ENCODE peak calls at places on chromosome 22, in four cellular contexts. Q is K562, D is GM12891, M is GM12878. T is an unnamed sample.

GRCh38 chr22:24685804-24686203 is 82.8 kb downstream of the GGT1 start:
- DNase-seq in Q (no peak), D (no peak), M (no peak), T (no peak)

GRCh38 chr22:42459273-42460040 is 27.3 kb upstream of the NFAM1 start:
- DNase-seq in Q (peak), D (no peak), M (no peak), T (no peak)

GRCh38 chr22:46422896-46423295 is 87.4 kb downstream of the TRMU start:
- DNase-seq in Q (no peak), D (no peak), M (no peak), T (no peak)

GRCh38 chr22:43400449-43400848 is 11.4 kb upstream of the MPPED1 start:
- DNase-seq in Q (no peak), D (no peak), M (no peak), T (no peak)

GRCh38 chr22:27576815-27577564 is 224.6 kb downstream of the MN1 start:
- DNase-seq in Q (no peak), D (no peak), M (no peak), T (no peak)

GRCh38 chr22:32612834-32613233 is 138.2 kb downstream of the FBXO7 start:
- DNase-seq in Q (no peak), D (no peak), M (no peak), T (peak)

GRCh38 chr22:24789516-24789915 is 15.0 kb upstream of the PIWIL3 start:
- DNase-seq in Q (no peak), D (no peak), M (no peak), T (no peak)

GRCh38 chr22:42964994-42965699 is 49.8 kb downstream of the PACSIN2 start:
- DNase-seq in Q (no peak), D (no peak), M (no peak), T (no peak)

GRCh38 chr22:35307892-35308291 is 8.2 kb downstream of the TOM1 start:
- DNase-seq in Q (no peak), D (no peak), M (no peak), T (no peak)

GRCh38 chr22:46148885-46149492 is 1.3 kb upstream of the PPARA start:
- DNase-seq in Q (no peak), D (no peak), M (no peak), T (no peak)

GRCh38 chr22:27985323-27986275 is 66.5 kb upstream of the PITPNB start:
- DNase-seq in Q (no peak), D (no peak), M (no peak), T (no peak)

GRCh38 chr22:23246982-23247766 is 66.9 kb downstream of the BCR start:
- DNase-seq in Q (peak), D (no peak), M (no peak), T (no peak)

GRCh38 chr22:46564084-46564714 is 26.8 kb upstream of the CELSR1 start:
- DNase-seq in Q (no peak), D (no peak), M (no peak), T (no peak)

GRCh38 chr22:27629908-27630733 is 171.4 kb downstream of the MN1 start:
- DNase-seq in Q (no peak), D (no peak), M (no peak), T (no peak)

GRCh38 chr22:44088976-44089570 is 65.0 kb downstream of the PARVB start:
- DNase-seq in Q (no peak), D (no peak), M (no peak), T (no peak)

GRCh38 chr22:25903294-25903693 is 161.3 kb downstream of the MYO18B start:
- DNase-seq in Q (peak), D (no peak), M (no peak), T (no peak)

GRCh38 chr22:19051381-19051780 is 70.8 kb downstream of the DGCR2 start:
- DNase-seq in Q (no peak), D (no peak), M (no peak), T (no peak)

GRCh38 chr22:35914665-35915476 is 113.8 kb downstream of the RBFOX2 start:
- DNase-seq in Q (peak), D (no peak), M (no peak), T (no peak)

GRCh38 chr22:22703715-22704114 is 59.3 kb downstream of the GGTLC2 start:
- DNase-seq in Q (no peak), D (no peak), M (no peak), T (no peak)

GRCh38 chr22:41288245-41288946 is 2.4 kb upstream of the RANGAP1 start:
- DNase-seq in Q (no peak), D (no peak), M (no peak), T (no peak)

GRCh38 chr22:31943206-31943975 is 944 bp upstream of the YWHAH start:
- DNase-seq in Q (no peak), D (no peak), M (no peak), T (no peak)

GRCh38 chr22:41542224-41542623 is 2.0 kb downstream of the POLR3H start:
- DNase-seq in Q (no peak), D (no peak), M (no peak), T (no peak)

GRCh38 chr22:50612715-50613221 is 12.2 kb downstream of the MAPK8IP2 start:
- DNase-seq in Q (peak), D (no peak), M (no peak), T (no peak)

GRCh38 chr22:20526628-20527355 is 19.4 kb downstream of the MED15 start:
- DNase-seq in Q (no peak), D (no peak), M (no peak), T (no peak)

GRCh38 chr22:27124336-27125023 is 467.1 kb downstream of the MIAT start:
- DNase-seq in Q (no peak), D (no peak), M (no peak), T (peak)

GRCh38 chr22:46072981-46073682 is 77.2 kb upstream of the PPARA start:
- DNase-seq in Q (no peak), D (no peak), M (no peak), T (no peak)

GRCh38 chr22:35708453-35708852 is 9.2 kb upstream of the APOL5 start:
- DNase-seq in Q (no peak), D (no peak), M (no peak), T (no peak)

GRCh38 chr22:18156878-18157713 is 7.1 kb downstream of the USP18 start:
- DNase-seq in Q (peak), D (no peak), M (no peak), T (peak)

GRCh38 chr22:26589367-26589844 is 526 bp downstream of the TPST2 start:
- DNase-seq in Q (no peak), D (peak), M (no peak), T (no peak)

GRCh38 chr22:47281126-47282106 is 519.0 kb downstream of the TBC1D22A start:
- DNase-seq in Q (no peak), D (no peak), M (no peak), T (no peak)

GRCh38 chr22:29642694-29643093 is 39.3 kb downstream of the NF2 start:
- DNase-seq in Q (no peak), D (no peak), M (no peak), T (no peak)

GRCh38 chr22:37635157-37635556 is 4.3 kb upstream of the SH3BP1 start:
- DNase-seq in Q (no peak), D (no peak), M (no peak), T (no peak)

GRCh38 chr22:46150615-46151423 is 493 bp downstream of the PPARA start:
- DNase-seq in Q (peak), D (peak), M (no peak), T (no peak)

GRCh38 chr22:32665676-32666075 is 135.8 kb upstream of the TIMP3 start:
- DNase-seq in Q (no peak), D (no peak), M (no peak), T (no peak)

GRCh38 chr22:29219881-29220670 is 14.4 kb downstream of the EMID1 start:
- DNase-seq in Q (no peak), D (peak), M (no peak), T (no peak)

GRCh38 chr22:43159484-43160178 is 8.3 kb downstream of the TSPO start:
- DNase-seq in Q (no peak), D (no peak), M (no peak), T (no peak)

GRCh38 chr22:45516163-45516562 is 13.5 kb downstream of the FBLN1 start:
- DNase-seq in Q (no peak), D (no peak), M (no peak), T (no peak)

GRCh38 chr22:43128928-43129424 is 14.2 kb downstream of the MCAT start:
- DNase-seq in Q (peak), D (no peak), M (no peak), T (no peak)

GRCh38 chr22:38866399-38867123 is 5.5 kb downstream of the CBX6 start:
- DNase-seq in Q (no peak), D (no peak), M (no peak), T (no peak)
- TF ChIP-seq SPI1 in Q (no peak), D (no peak), M (no peak), T (no peak)

GRCh38 chr22:39239561-39240423 is 5.0 kb downstream of the PDGFB start:
- DNase-seq in Q (no peak), D (no peak), M (no peak), T (no peak)
- TF ChIP-seq SPI1 in Q (no peak), D (no peak), M (no peak), T (no peak)

DNA sequence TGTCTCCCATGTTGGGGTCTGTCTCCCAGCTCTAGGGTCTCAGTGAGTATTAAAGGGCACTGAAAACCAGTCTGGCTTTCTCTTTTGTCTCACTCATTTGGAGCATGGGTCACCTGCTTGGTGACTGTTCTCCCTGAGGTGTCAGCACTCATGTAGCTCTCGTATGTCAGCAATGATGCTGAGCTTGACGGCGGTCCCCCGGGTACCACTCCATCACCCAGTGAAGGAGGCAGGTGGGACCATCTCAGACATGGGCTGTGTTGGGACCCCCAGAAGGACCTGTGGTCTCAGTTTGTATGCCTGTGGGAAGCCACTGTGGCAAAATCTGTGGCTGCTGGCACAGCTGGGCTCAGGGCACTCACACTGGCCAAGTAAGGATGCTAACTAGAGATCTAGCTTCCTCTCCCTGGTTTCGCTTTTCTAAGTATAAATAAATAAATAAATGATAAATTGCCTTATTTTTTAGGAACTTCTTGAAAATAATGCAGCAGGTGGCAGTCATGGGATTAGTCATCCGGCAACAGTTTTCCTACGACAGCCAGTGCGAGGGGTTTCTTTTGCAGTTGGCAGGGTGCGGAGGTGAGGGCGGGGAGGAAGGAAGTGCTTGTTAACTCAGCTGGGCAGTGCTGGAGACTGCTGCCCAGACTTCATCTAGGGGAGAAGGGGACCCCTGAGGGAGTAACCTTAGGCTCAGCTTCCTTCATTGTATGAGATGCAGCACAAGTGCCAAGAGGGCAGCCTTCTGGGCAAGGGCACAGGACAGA is 48.8 kb downstream of the OSBP2 start:
- DNase-seq in Q (no peak), D (no peak), M (no peak), T (no peak)
- TF ChIP-seq SPI1 in Q (no peak), D (peak), M (no peak), T (no peak)

GRCh38 chr22:48882636-48883200 is 945.0 kb downstream of the BRD1 start:
- DNase-seq in Q (no peak), D (no peak), M (no peak), T (no peak)

GRCh38 chr22:48884786-48885185 is 942.9 kb downstream of the BRD1 start:
- DNase-seq in Q (no peak), D (no peak), M (no peak), T (no peak)

GRCh38 chr22:48883211-48883960 is 944.3 kb downstream of the BRD1 start:
- DNase-seq in Q (no peak), D (no peak), M (no peak), T (no peak)

GRCh38 chr22:48885271-48885918 is 942.3 kb downstream of the BRD1 start:
- DNase-seq in Q (no peak), D (no peak), M (no peak), T (no peak)

DNA sequence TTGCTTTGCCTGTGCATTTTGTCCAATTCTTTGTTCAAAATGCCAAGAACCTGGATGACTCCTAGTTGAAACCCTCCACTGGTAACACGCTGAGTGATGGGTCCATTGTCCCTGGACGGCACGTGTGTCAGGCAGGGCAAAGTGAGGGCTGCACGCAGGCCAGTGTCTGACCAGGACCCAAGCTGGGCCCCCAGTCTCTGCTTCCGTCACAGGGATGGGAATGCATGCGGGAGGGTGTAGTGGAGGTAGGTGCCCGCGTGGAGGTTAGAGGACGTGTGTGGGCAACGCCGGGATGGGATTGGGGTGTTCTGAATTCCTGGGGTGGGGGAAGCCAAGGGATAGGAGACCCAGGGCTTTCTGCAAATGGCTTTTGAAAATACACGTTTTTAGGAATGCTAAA is 943.4 kb downstream of the BRD1 start:
- DNase-seq in Q (no peak), D (no peak), M (no peak), T (no peak)
- TF ChIP-seq SPI1 in Q (no peak), D (no peak), M (no peak), T (no peak)

GRCh38 chr22:39618996-39619530 is 48.5 kb downstream of the CACNA1I start:
- DNase-seq in Q (no peak), D (no peak), M (no peak), T (no peak)

GRCh38 chr22:39617761-39618757 is 47.5 kb downstream of the CACNA1I start:
- DNase-seq in Q (no peak), D (no peak), M (no peak), T (no peak)

GRCh38 chr22:39616781-39617180 is 46.2 kb downstream of the CACNA1I start:
- DNase-seq in Q (no peak), D (no peak), M (no peak), T (no peak)

GRCh38 chr22:39616051-39616450 is 45.5 kb downstream of the CACNA1I start:
- DNase-seq in Q (no peak), D (no peak), M (no peak), T (no peak)

DNA sequence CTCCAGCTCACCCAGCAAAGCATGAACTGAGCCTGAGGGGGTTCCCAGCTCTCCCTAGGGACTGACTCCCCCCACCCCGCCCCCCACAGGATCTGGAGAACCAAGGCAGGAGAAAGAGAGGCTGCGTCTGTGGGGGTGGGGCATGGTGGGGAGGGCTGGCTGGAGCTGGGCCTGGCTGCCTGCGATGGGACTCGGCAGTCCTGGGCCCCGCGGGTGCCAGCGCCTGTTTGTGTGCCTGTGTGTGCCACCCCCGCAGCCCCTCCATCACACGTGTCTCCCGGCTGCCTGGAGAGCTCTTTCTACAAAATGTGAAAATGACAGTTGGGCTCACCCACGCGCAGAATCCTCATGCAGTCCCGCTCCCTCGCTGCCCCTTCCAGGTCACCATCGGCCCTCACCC is 46.8 kb downstream of the CACNA1I start:
- DNase-seq in Q (no peak), D (no peak), M (no peak), T (no peak)
- TF ChIP-seq SPI1 in Q (no peak), D (no peak), M (no peak), T (no peak)

GRCh38 chr22:21632931-21633330 is 371 bp downstream of the CCDC116 start:
- DNase-seq in Q (no peak), D (no peak), M (no peak), T (no peak)

GRCh38 chr22:21631025-21631424 is 1.2 kb upstream of the YDJC start:
- DNase-seq in Q (no peak), D (no peak), M (no peak), T (no peak)

GRCh38 chr22:21634081-21634480 is 1.5 kb downstream of the CCDC116 start:
- DNase-seq in Q (no peak), D (no peak), M (no peak), T (no peak)

GRCh38 chr22:21633481-21633880 is 921 bp downstream of the CCDC116 start:
- DNase-seq in Q (no peak), D (no peak), M (no peak), T (no peak)

GRCh38 chr22:21632237-21632895 is at the start of gene CCDC116:
- DNase-seq in Q (peak), D (peak), M (no peak), T (peak)
- TF ChIP-seq SPI1 in Q (no peak), D (no peak), M (no peak), T (peak)